ENCODE peak calls at places on chromosomes 11 and 22, in nine cellular contexts. F, D, C, T, M, G, S, Z and R are unnamed samples.

GRCh38 chr11:111455291-111456085 is 56.7 kb downstream of the BTG4 start:
- DNase-seq in F (no peak), D (no peak), C (no peak), T (no peak), M (no peak), G (no peak), S (no peak), Z (no peak), R (no peak)

GRCh38 chr11:316891-317291 is 3.1 kb downstream of the IFITM1 start:
- DNase-seq in F (no peak), D (no peak), C (no peak), T (no peak), M (no peak), G (no peak), S (no peak), Z (no peak), R (no peak)

GRCh38 chr11:71386232-71386631 is 62.0 kb downstream of the DHCR7 start:
- DNase-seq in F (no peak), D (no peak), C (no peak), T (no peak), M (no peak), G (no peak), S (no peak), Z (no peak), R (no peak)

GRCh38 chr11:64234840-64235379 is 526 bp downstream of the VEGFB start:
- DNase-seq in F (peak), D (no peak), C (no peak), T (peak), M (peak), G (no peak), S (peak), Z (no peak), R (no peak)

GRCh38 chr11:15910761-15911160 is 445.6 kb downstream of the SOX6 start:
- DNase-seq in F (no peak), D (no peak), C (no peak), T (no peak), M (no peak), G (no peak), S (no peak), Z (no peak), R (no peak)

GRCh38 chr11:3747704-3748103 is 49.6 kb downstream of the NUP98 start:
- DNase-seq in F (no peak), D (no peak), C (peak), T (peak), M (no peak), G (no peak), S (no peak), Z (peak), R (peak)

GRCh38 chr22:46137218-46137766 is 13.0 kb upstream of the PPARA start:
- DNase-seq in F (no peak), D (peak), C (no peak), T (no peak), M (no peak), G (no peak), S (no peak), Z (no peak), R (no peak)

GRCh38 chr22:23806837-23807236 is 20.1 kb downstream of the SMARCB1 start:
- DNase-seq in F (no peak), D (no peak), C (no peak), T (no peak), M (no peak), G (no peak), S (no peak), Z (no peak), R (no peak)

GRCh38 chr11:12842933-12843636 is 166.0 kb upstream of the RASSF10 start:
- DNase-seq in F (no peak), D (no peak), C (peak), T (peak), M (no peak), G (no peak), S (no peak), Z (no peak), R (no peak)

GRCh38 chr22:22903355-22903777 is 15.8 kb downstream of the IGLL5 start:
- DNase-seq in F (no peak), D (peak), C (no peak), T (no peak), M (no peak), G (no peak), S (no peak), Z (no peak), R (no peak)

GRCh38 chr11:119694334-119694733 is 34.7 kb downstream of the NECTIN1 start:
- DNase-seq in F (no peak), D (no peak), C (peak), T (no peak), M (no peak), G (no peak), S (no peak), Z (no peak), R (no peak)

GRCh38 chr11:123707606-123708205 is 33.8 kb downstream of the ZNF202 start:
- DNase-seq in F (peak), D (no peak), C (peak), T (peak), M (peak), G (peak), S (no peak), Z (peak), R (peak)

GRCh38 chr11:132184079-132184478 is 813.7 kb downstream of the NTM start:
- DNase-seq in F (no peak), D (no peak), C (no peak), T (no peak), M (no peak), G (no peak), S (no peak), Z (no peak), R (no peak)

GRCh38 chr22:17368727-17369552 is at the start of gene CECR2:
- DNase-seq in F (peak), D (peak), C (peak), T (peak), M (peak), G (no peak), S (no peak), Z (peak), R (no peak)

GRCh38 chr11:118662401-118663271 is 16.8 kb downstream of the TREH start:
- DNase-seq in F (no peak), D (no peak), C (no peak), T (no peak), M (no peak), G (no peak), S (no peak), Z (no peak), R (no peak)

GRCh38 chr11:133906746-133907145 is 50.0 kb downstream of the IGSF9B start:
- DNase-seq in F (no peak), D (no peak), C (no peak), T (no peak), M (no peak), G (no peak), S (no peak), Z (no peak), R (no peak)

GRCh38 chr11:11521306-11522002 is 100.4 kb downstream of the GALNT18 start:
- DNase-seq in F (no peak), D (no peak), C (no peak), T (no peak), M (no peak), G (no peak), S (no peak), Z (no peak), R (no peak)

GRCh38 chr11:34783816-34784317 is 132.3 kb downstream of the APIP start:
- DNase-seq in F (no peak), D (no peak), C (no peak), T (no peak), M (no peak), G (no peak), S (no peak), Z (no peak), R (no peak)

GRCh38 chr22:25702046-25702445 is 39.9 kb upstream of the MYO18B start:
- DNase-seq in F (no peak), D (no peak), C (peak), T (peak), M (no peak), G (no peak), S (no peak), Z (peak), R (no peak)

GRCh38 chr11:7548659-7549283 is 35.0 kb downstream of the PPFIBP2 start:
- DNase-seq in F (no peak), D (no peak), C (no peak), T (no peak), M (peak), G (no peak), S (no peak), Z (no peak), R (no peak)

GRCh38 chr22:17980638-17981051 is 43.7 kb downstream of the MICAL3 start:
- DNase-seq in F (peak), D (no peak), C (no peak), T (peak), M (no peak), G (peak), S (peak), Z (no peak), R (no peak)

GRCh38 chr11:7168741-7168990 is 79.9 kb downstream of the RBMXL2 start:
- DNase-seq in F (no peak), D (no peak), C (no peak), T (no peak), M (no peak), G (no peak), S (no peak), Z (no peak), R (no peak)

GRCh38 chr11:13297308-13297916 is 19.8 kb downstream of the BMAL1 start:
- DNase-seq in F (no peak), D (no peak), C (no peak), T (no peak), M (no peak), G (peak), S (no peak), Z (no peak), R (no peak)

GRCh38 chr11:60899021-60899936 is 7.1 kb downstream of the PRPF19 start:
- DNase-seq in F (peak), D (no peak), C (peak), T (peak), M (peak), G (peak), S (no peak), Z (no peak), R (peak)

GRCh38 chr22:33781396-33781795 is 138.9 kb downstream of the LARGE1 start:
- DNase-seq in F (no peak), D (no peak), C (no peak), T (peak), M (no peak), G (no peak), S (no peak), Z (no peak), R (no peak)

GRCh38 chr22:50700387-50701075 is 27.9 kb downstream of the SHANK3 start:
- DNase-seq in F (no peak), D (peak), C (peak), T (no peak), M (peak), G (no peak), S (no peak), Z (no peak), R (no peak)

GRCh38 chr22:50699001-50699753 is 26.6 kb downstream of the SHANK3 start:
- DNase-seq in F (no peak), D (peak), C (no peak), T (no peak), M (peak), G (no peak), S (no peak), Z (no peak), R (no peak)

GRCh38 chr22:50698546-50698945 is 25.9 kb downstream of the SHANK3 start:
- DNase-seq in F (no peak), D (peak), C (no peak), T (no peak), M (peak), G (no peak), S (no peak), Z (no peak), R (no peak)

GRCh38 chr22:50701076-50701419 is 28.4 kb downstream of the SHANK3 start:
- DNase-seq in F (no peak), D (peak), C (no peak), T (no peak), M (peak), G (no peak), S (no peak), Z (no peak), R (no peak)

GRCh38 chr22:50699754-50700386 is 27.2 kb downstream of the SHANK3 start:
- DNase-seq in F (no peak), D (peak), C (no peak), T (no peak), M (peak), G (no peak), S (no peak), Z (no peak), R (no peak)
- TF ChIP-seq CTCF in F (no peak), D (no peak), C (peak), T (peak), M (no peak), G (no peak), S (no peak), Z (peak), R (peak)

GRCh38 chr11:1389103-1389931 is 417 bp upstream of the BRSK2 start:
- DNase-seq in F (peak), D (peak), C (peak), T (peak), M (peak), G (peak), S (peak), Z (peak), R (peak)
- TF ChIP-seq CTCF in F (no peak), D (no peak), C (no peak), T (peak), M (no peak), G (no peak), S (no peak), Z (no peak), R (peak)

GRCh38 chr11:117199916-117200812 is 994 bp downstream of the TAGLN start:
- DNase-seq in F (no peak), D (no peak), C (no peak), T (peak), M (no peak), G (no peak), S (no peak), Z (no peak), R (no peak)

GRCh38 chr11:117197516-117198456 is 1.4 kb upstream of the TAGLN start:
- DNase-seq in F (no peak), D (peak), C (no peak), T (peak), M (peak), G (no peak), S (no peak), Z (no peak), R (no peak)

GRCh38 chr11:117198613-117199012 is 557 bp upstream of the TAGLN start:
- DNase-seq in F (no peak), D (no peak), C (no peak), T (no peak), M (no peak), G (no peak), S (no peak), Z (no peak), R (no peak)

GRCh38 chr11:117200813-117201515 is 1.8 kb downstream of the TAGLN start:
- DNase-seq in F (no peak), D (no peak), C (no peak), T (peak), M (no peak), G (no peak), S (no peak), Z (no peak), R (no peak)

GRCh38 chr11:117199061-117199915 is at the start of gene TAGLN:
- DNase-seq in F (peak), D (peak), C (peak), T (peak), M (peak), G (no peak), S (no peak), Z (peak), R (peak)
- TF ChIP-seq CTCF in F (no peak), D (no peak), C (no peak), T (no peak), M (no peak), G (no peak), S (no peak), Z (no peak), R (no peak)

DNA sequence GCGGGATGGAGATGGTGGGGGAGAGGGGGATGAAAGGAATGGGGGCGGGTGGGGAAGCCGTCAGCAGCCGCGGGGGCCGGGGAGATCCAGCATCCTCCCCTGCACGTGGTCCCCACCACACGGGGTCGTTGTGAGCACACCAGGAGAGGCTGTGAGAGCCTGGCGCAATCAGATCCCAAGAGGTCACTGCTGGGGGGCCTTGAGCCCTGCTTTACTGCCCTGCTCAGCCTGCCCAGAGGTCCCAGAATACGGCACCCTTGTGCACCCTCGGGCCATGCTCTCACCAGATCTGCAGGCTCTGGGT is 7.4 kb downstream of the CABP7 start:
- DNase-seq in F (peak), D (no peak), C (no peak), T (peak), M (peak), G (peak), S (no peak), Z (no peak), R (no peak)
- TF ChIP-seq CTCF in F (peak), D (no peak), C (no peak), T (peak), M (no peak), G (peak), S (no peak), Z (peak), R (peak)

GRCh38 chr11:25734592-25735211 is 597.2 kb upstream of the ANO3 start:
- DNase-seq in F (no peak), D (no peak), C (peak), T (peak), M (no peak), G (no peak), S (no peak), Z (peak), R (no peak)
- TF ChIP-seq CTCF in F (no peak), D (no peak), C (peak), T (peak), M (no peak), G (no peak), S (no peak), Z (peak), R (peak)

DNA sequence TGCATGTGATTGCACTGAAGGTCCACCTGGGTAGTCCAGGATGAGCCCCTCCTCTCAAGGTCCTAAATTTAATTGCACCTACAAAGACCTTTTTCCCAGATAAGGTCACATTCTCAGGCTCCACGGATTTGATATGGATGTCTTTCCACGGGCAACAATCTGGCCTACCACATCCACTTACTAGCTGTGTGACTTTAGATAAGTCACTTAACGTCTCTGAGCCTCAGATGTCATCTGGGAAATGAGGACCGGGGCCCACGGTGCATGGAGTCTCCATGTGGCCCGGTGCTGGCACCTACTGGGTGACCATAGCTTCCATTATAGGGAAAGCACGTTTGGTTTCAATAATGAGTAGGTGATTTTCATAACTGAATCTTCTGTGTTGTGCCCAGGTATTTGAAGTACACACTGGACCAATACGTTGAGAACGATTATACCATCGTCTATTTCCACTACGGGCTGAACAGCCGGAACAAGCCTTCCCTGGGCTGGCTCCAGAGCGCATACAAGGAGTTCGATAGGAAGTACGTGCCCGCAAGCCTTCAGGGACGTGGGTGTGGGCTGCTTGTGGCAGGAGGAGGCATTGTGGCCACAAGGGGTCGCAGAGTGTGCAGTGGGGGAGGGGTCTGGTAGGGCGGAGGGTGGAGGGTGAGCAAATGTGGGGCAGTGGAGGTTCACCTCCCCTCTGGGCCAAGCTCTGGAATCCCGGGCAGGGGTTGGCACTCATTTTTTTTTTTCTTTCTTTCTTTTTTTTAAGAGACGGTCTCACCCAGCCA is 55.7 kb downstream of the ARHGAP8 start:
- DNase-seq in F (no peak), D (peak), C (no peak), T (no peak), M (peak), G (no peak), S (no peak), Z (no peak), R (no peak)
- TF ChIP-seq CTCF in F (no peak), D (no peak), C (no peak), T (no peak), M (peak), G (no peak), S (no peak), Z (peak), R (peak)

GRCh38 chr11:26106713-26107112 is 225.2 kb upstream of the ANO3 start:
- DNase-seq in F (no peak), D (no peak), C (no peak), T (no peak), M (no peak), G (no peak), S (no peak), Z (no peak), R (no peak)
- TF ChIP-seq CTCF in F (no peak), D (no peak), C (no peak), T (no peak), M (no peak), G (no peak), S (no peak), Z (no peak), R (no peak)

GRCh38 chr11:103110406-103110805 is 1.2 kb downstream of the DYNC2H1 start:
- DNase-seq in F (no peak), D (no peak), C (peak), T (peak), M (no peak), G (no peak), S (no peak), Z (no peak), R (peak)
- TF ChIP-seq CTCF in F (no peak), D (no peak), C (peak), T (peak), M (no peak), G (no peak), S (no peak), Z (no peak), R (peak)

GRCh38 chr11:45652781-45653180 is 12.6 kb downstream of the CHST1 start:
- DNase-seq in F (no peak), D (no peak), C (peak), T (peak), M (no peak), G (no peak), S (no peak), Z (no peak), R (peak)

GRCh38 chr11:45653277-45653676 is 12.1 kb downstream of the CHST1 start:
- DNase-seq in F (no peak), D (no peak), C (no peak), T (no peak), M (no peak), G (no peak), S (no peak), Z (no peak), R (no peak)

GRCh38 chr11:45654741-45655283 is 10.6 kb downstream of the CHST1 start:
- DNase-seq in F (no peak), D (no peak), C (no peak), T (no peak), M (no peak), G (no peak), S (no peak), Z (no peak), R (no peak)

GRCh38 chr11:45655347-45655756 is 10.1 kb downstream of the CHST1 start:
- DNase-seq in F (peak), D (peak), C (peak), T (peak), M (peak), G (peak), S (peak), Z (no peak), R (peak)

GRCh38 chr11:45654242-45654641 is 11.2 kb downstream of the CHST1 start:
- DNase-seq in F (no peak), D (no peak), C (no peak), T (no peak), M (no peak), G (no peak), S (no peak), Z (no peak), R (no peak)
- TF ChIP-seq CTCF in F (no peak), D (no peak), C (no peak), T (no peak), M (no peak), G (no peak), S (no peak), Z (no peak), R (no peak)